ENCODE peak calls at places on chromosomes 2 and 18, in six cellular contexts. N is NCI-H510A treated with DMSO at 0.1 percent for 48 hours; U is stimulated activated CD4-positive, alpha-beta T cell treated with anti-CD3 and anti-CD28 coated beads, Interleukin-4, amount 100 ng/mL, for 48 hours; S is hippocampal formation; V is RPMI7951; I is spleen. P is an unnamed sample.

GRCh38 chr2:107738268-107738667 is 88.4 kb upstream of the RGPD4 start:
- DNase-seq in N (no peak), I (no peak), U (no peak), S (no peak), V (no peak), P (peak)

GRCh38 chr18:78607784-78608183 is 371.8 kb upstream of the SALL3 start:
- DNase-seq in U (no peak), V (no peak), S (no peak), N (no peak), I (peak), P (no peak)

GRCh38 chr2:30979822-30980245 is 158.4 kb downstream of the GALNT14 start:
- DNase-seq in I (no peak), U (no peak), N (no peak), S (no peak), V (peak), P (no peak)

GRCh38 chr2:9655441-9656269 is 24.9 kb upstream of the YWHAQ start:
- DNase-seq in S (no peak), N (no peak), V (peak), I (no peak), U (peak), P (no peak)

GRCh38 chr18:34039194-34039593 is 185.5 kb downstream of the NOL4 start:
- DNase-seq in U (no peak), N (no peak), S (peak), V (peak), I (no peak), P (no peak)

GRCh38 chr2:216857131-216857550 is 2.7 kb downstream of the TNP1 start:
- DNase-seq in S (no peak), U (peak), N (peak), V (peak), I (no peak), P (no peak)

GRCh38 chr2:41943176-41943575 is 104.6 kb upstream of the PKDCC start:
- DNase-seq in I (no peak), N (no peak), U (no peak), S (no peak), V (no peak), P (no peak)

GRCh38 chr2:226554726-226555125 is 244.9 kb downstream of the IRS1 start:
- DNase-seq in V (peak), I (no peak), S (no peak), U (no peak), N (no peak), P (no peak)

GRCh38 chr2:71846072-71846471 is 301.6 kb downstream of the CYP26B1 start:
- DNase-seq in I (no peak), V (no peak), U (no peak), N (no peak), S (no peak), P (no peak)

GRCh38 chr2:236998250-236998649 is 87.4 kb upstream of the COPS8 start:
- DNase-seq in N (no peak), V (no peak), U (no peak), S (no peak), I (no peak), P (peak)

GRCh38 chr2:120993661-120994060 is 258.0 kb downstream of the GLI2 start:
- DNase-seq in N (no peak), I (no peak), U (no peak), S (no peak), V (no peak), P (no peak)

GRCh38 chr18:33010149-33010548 is 237.3 kb upstream of the KLHL14 start:
- DNase-seq in V (peak), U (no peak), N (no peak), S (no peak), I (no peak), P (no peak)

GRCh38 chr18:12009581-12010140 is 28.4 kb downstream of the IMPA2 start:
- DNase-seq in U (no peak), V (no peak), I (no peak), S (no peak), N (no peak), P (no peak)

GRCh38 chr18:37476182-37476581 is 89.4 kb downstream of the CELF4 start:
- DNase-seq in N (peak), V (peak), I (no peak), U (no peak), S (no peak), P (no peak)

GRCh38 chr2:8582191-8582849 is 99.5 kb upstream of the ID2 start:
- DNase-seq in S (no peak), I (no peak), V (no peak), U (no peak), N (no peak), P (no peak)

GRCh38 chr2:74079522-74080341 is 68.0 kb downstream of the BOLA3 start:
- DNase-seq in S (no peak), V (no peak), N (no peak), U (no peak), I (no peak), P (no peak)

GRCh38 chr18:52992041-52992440 is 652.0 kb downstream of the DCC start:
- DNase-seq in V (no peak), I (no peak), U (no peak), N (peak), S (no peak), P (no peak)

GRCh38 chr2:107633580-107634147 is 193.0 kb upstream of the RGPD4 start:
- DNase-seq in I (no peak), N (no peak), V (peak), U (no peak), S (no peak), P (no peak)

GRCh38 chr2:105431367-105432088 is 32.7 kb upstream of the FHL2 start:
- DNase-seq in V (peak), I (no peak), N (no peak), S (no peak), U (no peak), P (no peak)

GRCh38 chr2:50449306-50449705 is 582.6 kb downstream of the NRXN1 start:
- DNase-seq in I (no peak), V (no peak), U (no peak), S (no peak), N (peak), P (no peak)

GRCh38 chr2:238947920-238948710 is 100.2 kb downstream of the TWIST2 start:
- DNase-seq in I (peak), S (no peak), V (peak), N (no peak), U (no peak), P (no peak)

GRCh38 chr18:45467307-45467706 is 148.0 kb upstream of the SLC14A2 start:
- DNase-seq in S (no peak), V (peak), U (no peak), N (no peak), I (no peak), P (no peak)

GRCh38 chr2:11758639-11759038 is 12.2 kb downstream of the LPIN1 start:
- DNase-seq in I (no peak), N (no peak), V (no peak), U (no peak), S (no peak), P (no peak)

P was measured in DMS79.